ENCODE peak calls at places on chromosomes 6 and 20, in seven cellular contexts. One of them, this sample, is unnamed.
A peak's percentile ranks its signal among the peaks of the same experiment; 100 is the strongest.

GRCh38 chr6:76222189-76222588 is 149.7 kb upstream of the IMPG1 start:
- DNase-seq in NCI-H460: no peak
- DNase-seq in iris pigment epithelial cell: no peak
- DNase-seq in H7: no peak
- DNase-seq in tibial artery: no peak
- DNase-seq in ACHN: no peak
- DNase-seq in SJSA1: no peak
- DNase-seq in this sample: no peak

GRCh38 chr6:73471686-73472290 is 10.3 kb downstream of the MTO1 start:
- DNase-seq in ACHN: no peak
- DNase-seq in iris pigment epithelial cell: no peak
- DNase-seq in H7: no peak
- DNase-seq in tibial artery: no peak
- DNase-seq in SJSA1: no peak
- DNase-seq in NCI-H460: no peak
- DNase-seq in this sample: no peak

GRCh38 chr6:1122083-1122482 is 189.8 kb upstream of the FOXQ1 start:
- DNase-seq in iris pigment epithelial cell: no peak
- DNase-seq in H7: no peak
- DNase-seq in SJSA1: no peak
- DNase-seq in NCI-H460: no peak
- DNase-seq in tibial artery: no peak
- DNase-seq in ACHN: no peak
- DNase-seq in this sample: no peak

GRCh38 chr20:1863296-1863695 is 31.9 kb upstream of the SIRPA start:
- DNase-seq in SJSA1: no peak
- DNase-seq in iris pigment epithelial cell: peak; percentile 32
- DNase-seq in H7: no peak
- DNase-seq in tibial artery: no peak
- DNase-seq in NCI-H460: no peak
- DNase-seq in ACHN: no peak
- DNase-seq in this sample: no peak

GRCh38 chr6:126293891-126294524 is 45.9 kb upstream of the CENPW start:
- DNase-seq in NCI-H460: no peak
- DNase-seq in H7: no peak
- DNase-seq in SJSA1: no peak
- DNase-seq in tibial artery: no peak
- DNase-seq in ACHN: no peak
- DNase-seq in iris pigment epithelial cell: no peak
- DNase-seq in this sample: peak; percentile 2

GRCh38 chr20:49562341-49563014 is 5.5 kb downstream of the PTGIS start:
- DNase-seq in SJSA1: peak; percentile 71
- DNase-seq in iris pigment epithelial cell: peak; percentile 78
- DNase-seq in ACHN: peak; percentile 77
- DNase-seq in tibial artery: peak; percentile 94
- DNase-seq in H7: peak; percentile 83
- DNase-seq in NCI-H460: no peak
- DNase-seq in this sample: peak; percentile 96

GRCh38 chr20:52974155-52974554 is 2.0 kb downstream of the TSHZ2 start:
- DNase-seq in SJSA1: no peak
- DNase-seq in ACHN: no peak
- DNase-seq in NCI-H460: no peak
- DNase-seq in H7: no peak
- DNase-seq in tibial artery: no peak
- DNase-seq in iris pigment epithelial cell: no peak
- DNase-seq in this sample: peak; percentile 70

GRCh38 chr6:138988469-138988834 is 399 bp upstream of the REPS1 start:
- DNase-seq in ACHN: no peak
- DNase-seq in H7: no peak
- DNase-seq in SJSA1: no peak
- DNase-seq in NCI-H460: no peak
- DNase-seq in iris pigment epithelial cell: no peak
- DNase-seq in tibial artery: no peak
- DNase-seq in this sample: no peak

GRCh38 chr20:51757226-51757625 is 11.0 kb downstream of the ATP9A start:
- DNase-seq in NCI-H460: no peak
- DNase-seq in SJSA1: no peak
- DNase-seq in tibial artery: no peak
- DNase-seq in H7: no peak
- DNase-seq in iris pigment epithelial cell: no peak
- DNase-seq in ACHN: no peak
- DNase-seq in this sample: no peak

GRCh38 chr20:9344080-9344920 is 170.1 kb upstream of the LAMP5 start:
- DNase-seq in SJSA1: no peak
- DNase-seq in H7: no peak
- DNase-seq in ACHN: no peak
- DNase-seq in iris pigment epithelial cell: peak; percentile 77
- DNase-seq in tibial artery: no peak
- DNase-seq in NCI-H460: no peak
- DNase-seq in this sample: peak; percentile 54

GRCh38 chr6:169096326-169096882 is 157.2 kb downstream of the THBS2 start:
- DNase-seq in ACHN: no peak
- DNase-seq in H7: no peak
- DNase-seq in tibial artery: no peak
- DNase-seq in NCI-H460: no peak
- DNase-seq in SJSA1: no peak
- DNase-seq in iris pigment epithelial cell: no peak
- DNase-seq in this sample: no peak

GRCh38 chr20:50848341-50848808 is 53.5 kb downstream of the BCAS4 start:
- DNase-seq in NCI-H460: no peak
- DNase-seq in H7: no peak
- DNase-seq in tibial artery: peak; percentile 31
- DNase-seq in SJSA1: no peak
- DNase-seq in ACHN: no peak
- DNase-seq in iris pigment epithelial cell: no peak
- DNase-seq in this sample: peak; percentile 39

GRCh38 chr6:23174781-23175361 is 605.5 kb downstream of the HDGFL1 start:
- DNase-seq in H7: no peak
- DNase-seq in iris pigment epithelial cell: peak; percentile 94
- DNase-seq in NCI-H460: peak; percentile 83
- DNase-seq in tibial artery: no peak
- DNase-seq in ACHN: peak; percentile 64
- DNase-seq in SJSA1: peak; percentile 94
- DNase-seq in this sample: peak; percentile 92

GRCh38 chr6:36244641-36245280 is 25.1 kb upstream of the PNPLA1 start:
- DNase-seq in tibial artery: no peak
- DNase-seq in SJSA1: peak; percentile 10
- DNase-seq in iris pigment epithelial cell: no peak
- DNase-seq in NCI-H460: no peak
- DNase-seq in ACHN: peak; percentile 1
- DNase-seq in H7: peak; percentile 67
- DNase-seq in this sample: no peak

GRCh38 chr6:15244605-15245360 is 1.1 kb upstream of the JARID2 start:
- DNase-seq in NCI-H460: peak; percentile 30
- DNase-seq in SJSA1: peak; percentile 64
- DNase-seq in iris pigment epithelial cell: peak; percentile 56
- DNase-seq in tibial artery: peak; percentile 78
- DNase-seq in H7: peak; percentile 77
- DNase-seq in ACHN: peak; percentile 62
- DNase-seq in this sample: peak; percentile 91

GRCh38 chr6:135354407-135354806 is 143.1 kb downstream of the AHI1 start:
- DNase-seq in SJSA1: no peak
- DNase-seq in ACHN: no peak
- DNase-seq in NCI-H460: no peak
- DNase-seq in iris pigment epithelial cell: no peak
- DNase-seq in tibial artery: no peak
- DNase-seq in H7: no peak
- DNase-seq in this sample: no peak

GRCh38 chr6:16741112-16742016 is 19.9 kb downstream of the ATXN1 start:
- DNase-seq in ACHN: peak; percentile 94
- DNase-seq in SJSA1: peak; percentile 89
- DNase-seq in H7: no peak
- DNase-seq in tibial artery: no peak
- DNase-seq in iris pigment epithelial cell: peak; percentile 99
- DNase-seq in NCI-H460: no peak
- DNase-seq in this sample: peak; percentile 95

GRCh38 chr6:116564921-116565872 is 6.1 kb upstream of the RWDD1 start:
- DNase-seq in NCI-H460: no peak
- DNase-seq in ACHN: no peak
- DNase-seq in H7: peak; percentile 18
- DNase-seq in SJSA1: no peak
- DNase-seq in tibial artery: no peak
- DNase-seq in iris pigment epithelial cell: no peak
- DNase-seq in this sample: peak; percentile 46

GRCh38 chr20:51591871-51592270 is 49.4 kb upstream of the NFATC2 start:
- DNase-seq in H7: no peak
- DNase-seq in SJSA1: no peak
- DNase-seq in ACHN: no peak
- DNase-seq in iris pigment epithelial cell: no peak
- DNase-seq in NCI-H460: no peak
- DNase-seq in tibial artery: no peak
- DNase-seq in this sample: no peak

GRCh38 chr20:57205625-57206219 is 60.7 kb downstream of the BMP7 start:
- DNase-seq in ACHN: peak; percentile 51
- DNase-seq in NCI-H460: peak; percentile 35
- DNase-seq in SJSA1: peak; percentile 68
- DNase-seq in H7: no peak
- DNase-seq in iris pigment epithelial cell: peak; percentile 14
- DNase-seq in tibial artery: no peak
- DNase-seq in this sample: peak; percentile 97

GRCh38 chr20:57048027-57048869 is 218.2 kb downstream of the BMP7 start:
- DNase-seq in ACHN: peak; percentile 38
- DNase-seq in SJSA1: no peak
- DNase-seq in H7: peak; percentile 91
- DNase-seq in NCI-H460: peak; percentile 20
- DNase-seq in tibial artery: no peak
- DNase-seq in iris pigment epithelial cell: peak; percentile 18
- DNase-seq in this sample: peak; percentile 68